ENCODE peak calls at places on chromosome 2, in four cellular contexts. P, B, H and X are unnamed samples.

GRCh38 chr2:43218550-43219382 is 7.6 kb downstream of the ZFP36L2 start:
- DNase-seq in P (peak; percentile 63), B (peak; percentile 78), H (peak; percentile 30), X (peak; percentile 57)

GRCh38 chr2:25041307-25041927 is 459 bp upstream of the EFR3B start:
- DNase-seq in P (peak; percentile 64), B (peak; percentile 80), H (peak; percentile 32), X (no peak)

GRCh38 chr2:171702781-171703556 is 15.7 kb downstream of the DYNC1I2 start:
- DNase-seq in P (no peak), B (no peak), H (no peak), X (peak; percentile 76)

GRCh38 chr2:105393373-105394055 is 5.3 kb downstream of the FHL2 start:
- DNase-seq in P (peak; percentile 65), B (no peak), H (peak; percentile 87), X (peak; percentile 81)

GRCh38 chr2:201558232-201558631 is 85.1 kb downstream of the TMEM237 start:
- DNase-seq in P (no peak), B (no peak), H (no peak), X (no peak)

GRCh38 chr2:144414324-144414845 is 105.5 kb downstream of the ZEB2 start:
- DNase-seq in P (peak; percentile 42), B (peak; percentile 73), H (peak; percentile 90), X (peak; percentile 88)

GRCh38 chr2:170122883-170123547 is 54.9 kb upstream of the MYO3B start:
- DNase-seq in P (no peak), B (no peak), H (peak; percentile 49), X (peak; percentile 45)

GRCh38 chr2:238424313-238424700 is 2.4 kb upstream of the ASB1 start:
- DNase-seq in P (no peak), B (no peak), H (peak; percentile 72), X (no peak)

GRCh38 chr2:200871151-200871550 is 6.7 kb upstream of the CLK1 start:
- DNase-seq in P (no peak), B (no peak), H (no peak), X (no peak)

GRCh38 chr2:173090973-173091660 is 15.5 kb downstream of the MAP3K20 start:
- DNase-seq in P (peak; percentile 41), B (peak; percentile 84), H (no peak), X (no peak)

GRCh38 chr2:80437959-80438358 is 133.4 kb upstream of the LRRTM1 start:
- DNase-seq in P (no peak), B (no peak), H (no peak), X (no peak)

GRCh38 chr2:226451486-226451885 is 348.1 kb downstream of the IRS1 start:
- DNase-seq in P (no peak), B (no peak), H (no peak), X (no peak)

GRCh38 chr2:237691200-237691907 is 64.0 kb downstream of the LRRFIP1 start:
- DNase-seq in P (peak; percentile 47), B (no peak), H (no peak), X (no peak)

GRCh38 chr2:181178823-181179412 is 198.5 kb downstream of the UBE2E3 start:
- DNase-seq in P (no peak), B (no peak), H (no peak), X (no peak)

GRCh38 chr2:383173-383572 is 95.3 kb upstream of the ALKAL2 start:
- DNase-seq in P (no peak), B (no peak), H (no peak), X (no peak)

GRCh38 chr2:3598197-3598910 is 3.4 kb downstream of the COLEC11 start:
- DNase-seq in P (no peak), B (no peak), H (no peak), X (no peak)

GRCh38 chr2:58508021-58508420 is 266.9 kb upstream of the FANCL start:
- DNase-seq in P (no peak), B (no peak), H (no peak), X (no peak)

GRCh38 chr2:216559625-216560156 is 61.0 kb downstream of the RPL37A start:
- DNase-seq in P (no peak), B (no peak), H (peak; percentile 38), X (no peak)

GRCh38 chr2:75527676-75528075 is 33.1 kb downstream of the EVA1A start:
- DNase-seq in P (no peak), B (no peak), H (no peak), X (peak; percentile 33)

GRCh38 chr2:133458280-133458679 is 110.0 kb downstream of the NCKAP5 start:
- DNase-seq in P (no peak), B (no peak), H (peak; percentile 20), X (peak; percentile 20)

GRCh38 chr2:240629419-240629967 is 4.2 kb downstream of the GPR35 start:
- DNase-seq in P (no peak), B (peak; percentile 56), H (no peak), X (no peak)

GRCh38 chr2:219611866-219612604 is 14.4 kb downstream of the STK11IP start:
- DNase-seq in P (no peak), B (no peak), H (no peak), X (no peak)

GRCh38 chr2:216112926-216113325 is 3.8 kb downstream of the XRCC5 start:
- DNase-seq in P (no peak), B (no peak), H (no peak), X (no peak)

GRCh38 chr2:148000095-148000494 is 20.4 kb downstream of the ORC4 start:
- DNase-seq in P (no peak), B (no peak), H (no peak), X (no peak)

GRCh38 chr2:215773728-215774127 is 239.6 kb downstream of the MREG start:
- DNase-seq in P (peak; percentile 50), B (no peak), H (peak; percentile 95), X (peak; percentile 98)

GRCh38 chr2:223122706-223123265 is 70.8 kb downstream of the KCNE4 start:
- DNase-seq in P (no peak), B (no peak), H (no peak), X (no peak)

GRCh38 chr2:126910637-126911036 is 11.9 kb downstream of the TEX51 start:
- DNase-seq in P (no peak), B (no peak), H (no peak), X (no peak)

GRCh38 chr2:227340106-227340505 is 15.1 kb downstream of the MFF start:
- DNase-seq in P (no peak), B (no peak), H (no peak), X (no peak)

GRCh38 chr2:36482576-36483214 is 115.3 kb downstream of the FEZ2 start:
- DNase-seq in P (no peak), B (no peak), H (peak; percentile 76), X (no peak)

GRCh38 chr2:84116132-84116531 is 342.9 kb downstream of the SUCLG1 start:
- DNase-seq in P (no peak), B (no peak), H (no peak), X (no peak)

GRCh38 chr2:150482667-150483260 is 4.7 kb downstream of the RND3 start:
- DNase-seq in P (no peak), B (no peak), H (no peak), X (peak; percentile 31)
- H3K4me3 ChIP-seq in P (no peak overlapping the region), B (no peak overlapping the region), H (no peak overlapping the region), X (peak overlapping the region; percentile 98)

GRCh38 chr2:86518498-86518897 is 44.7 kb downstream of the CHMP3 start:
- DNase-seq in P (no peak), B (no peak), H (no peak), X (peak; percentile 37)
- TF ChIP-seq CTCF in P (peak; percentile 53), B (peak; percentile 15), H (peak; percentile 38), X (peak; percentile 35)

GRCh38 chr2:177888581-177888980 is 184.0 kb downstream of the PDE11A start:
- DNase-seq in P (no peak), B (no peak), H (no peak), X (no peak)

GRCh38 chr2:177883177-177883576 is 189.4 kb downstream of the PDE11A start:
- DNase-seq in P (no peak), B (no peak), H (no peak), X (no peak)

GRCh38 chr2:177887722-177888121 is 184.9 kb downstream of the PDE11A start:
- DNase-seq in P (no peak), B (no peak), H (no peak), X (no peak)

GRCh38 chr2:177886824-177887223 is 185.8 kb downstream of the PDE11A start:
- DNase-seq in P (no peak), B (no peak), H (no peak), X (no peak)

GRCh38 chr2:177885828-177886466 is 186.6 kb downstream of the PDE11A start:
- DNase-seq in P (no peak), B (no peak), H (no peak), X (no peak)
- H3K4me3 ChIP-seq in P (no peak overlapping the region), B (no peak overlapping the region), H (no peak overlapping the region), X (no peak overlapping the region)

GRCh38 chr2:23565374-23565773 is 180.4 kb downstream of the KLHL29 start:
- DNase-seq in P (no peak), B (no peak), H (no peak), X (no peak)

GRCh38 chr2:23564618-23564967 is 179.6 kb downstream of the KLHL29 start:
- DNase-seq in P (no peak), B (no peak), H (peak; percentile 43), X (peak; percentile 65)

GRCh38 chr2:23562143-23562542 is 177.2 kb downstream of the KLHL29 start:
- DNase-seq in P (no peak), B (no peak), H (no peak), X (no peak)

GRCh38 chr2:23563151-23563550 is 178.2 kb downstream of the KLHL29 start:
- DNase-seq in P (no peak), B (no peak), H (no peak), X (no peak)

GRCh38 chr2:23563673-23564617 is 179.0 kb downstream of the KLHL29 start:
- DNase-seq in P (peak; percentile 65), B (peak; percentile 88), H (peak; percentile 75), X (peak; percentile 91)
- TF ChIP-seq CTCF in P (no peak), B (peak; percentile 7), H (peak; percentile 26), X (no peak)

DNA sequence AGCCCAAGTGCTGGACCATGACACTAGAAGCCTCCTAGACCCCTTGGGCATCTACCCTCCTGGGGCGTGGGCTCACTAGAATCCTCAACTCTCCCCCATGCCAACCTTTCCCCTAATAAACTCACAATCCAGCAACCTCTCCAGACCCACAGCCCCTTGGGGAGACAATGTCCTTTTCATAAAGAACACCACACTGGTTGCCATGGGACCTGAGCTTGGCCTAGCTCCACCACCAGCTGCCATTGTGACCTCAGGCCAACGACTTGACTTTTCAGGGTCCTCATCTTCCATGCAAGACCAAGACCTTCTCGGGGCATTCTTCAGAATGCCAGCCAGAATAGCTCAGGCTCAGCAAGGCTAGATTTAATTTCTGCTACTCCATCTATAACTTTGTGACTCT is 128.1 kb upstream of the NPAS2 start:
- DNase-seq in P (no peak), B (no peak), H (no peak), X (no peak)
- H3K4me3 ChIP-seq in P (no peak overlapping the region), B (no peak overlapping the region), H (no peak overlapping the region), X (no peak overlapping the region)

GRCh38 chr2:146701183-146701582 is 1143.6 kb upstream of the ACVR2A start:
- DNase-seq in P (no peak), B (no peak), H (no peak), X (peak; percentile 5)
- TF ChIP-seq CTCF in P (no peak), B (no peak), H (no peak), X (no peak)